ENCODE peak calls at places on chromosome 12, in four cellular contexts. One of them, this sample, is unnamed.

GRCh38 chr12:452667-453210 is 7.0 kb upstream of the B4GALNT3 start:
- DNase-seq in A673: no peak
- DNase-seq in DND-41: no peak
- DNase-seq in ovary: no peak
- DNase-seq in this sample: peak

GRCh38 chr12:26713885-26714383 is 119.1 kb downstream of the ITPR2 start:
- DNase-seq in DND-41: no peak
- DNase-seq in ovary: no peak
- DNase-seq in A673: no peak
- DNase-seq in this sample: no peak

GRCh38 chr12:127245437-127245836 is 1021.5 kb upstream of the TMEM132C start:
- DNase-seq in A673: no peak
- DNase-seq in DND-41: no peak
- DNase-seq in ovary: no peak
- DNase-seq in this sample: no peak

GRCh38 chr12:93540506-93540905 is 32.0 kb upstream of the SOCS2 start:
- DNase-seq in ovary: no peak
- DNase-seq in A673: no peak
- DNase-seq in DND-41: no peak
- DNase-seq in this sample: no peak

GRCh38 chr12:8867009-8867408 is 44.6 kb downstream of the A2ML1 start:
- DNase-seq in ovary: no peak
- DNase-seq in DND-41: no peak
- DNase-seq in A673: no peak
- DNase-seq in this sample: no peak

GRCh38 chr12:77746108-77746507 is 84.6 kb upstream of the NAV3 start:
- DNase-seq in A673: no peak
- DNase-seq in ovary: no peak
- DNase-seq in DND-41: no peak
- DNase-seq in this sample: no peak

GRCh38 chr12:132618683-132619043 is at the start of gene P2RX2:
- DNase-seq in ovary: no peak
- DNase-seq in A673: no peak
- DNase-seq in DND-41: no peak
- DNase-seq in this sample: no peak

GRCh38 chr12:54601841-54602240 is 13.4 kb upstream of the PPP1R1A start:
- DNase-seq in DND-41: no peak
- DNase-seq in ovary: no peak
- DNase-seq in A673: peak
- DNase-seq in this sample: no peak

GRCh38 chr12:96230646-96231045 is 36.5 kb downstream of the ELK3 start:
- DNase-seq in A673: no peak
- DNase-seq in ovary: no peak
- DNase-seq in DND-41: no peak
- DNase-seq in this sample: no peak

GRCh38 chr12:18446245-18446644 is 184.9 kb downstream of the PIK3C2G start:
- DNase-seq in ovary: no peak
- DNase-seq in A673: no peak
- DNase-seq in DND-41: no peak
- DNase-seq in this sample: no peak

GRCh38 chr12:104751594-104751993 is 206.5 kb downstream of the SLC41A2 start:
- DNase-seq in ovary: no peak
- DNase-seq in DND-41: no peak
- DNase-seq in A673: no peak
- DNase-seq in this sample: no peak

GRCh38 chr12:131486831-131487230 is 224.1 kb upstream of the SFSWAP start:
- DNase-seq in A673: no peak
- DNase-seq in ovary: no peak
- DNase-seq in DND-41: no peak
- DNase-seq in this sample: no peak

GRCh38 chr12:19547258-19547657 is 108.0 kb downstream of the AEBP2 start:
- DNase-seq in DND-41: no peak
- DNase-seq in ovary: no peak
- DNase-seq in A673: no peak
- DNase-seq in this sample: no peak

GRCh38 chr12:124411291-124411878 is 116.5 kb downstream of the RFLNA start:
- DNase-seq in DND-41: no peak
- DNase-seq in A673: no peak
- DNase-seq in ovary: peak
- DNase-seq in this sample: no peak

GRCh38 chr12:82682326-82682725 is 4.4 kb upstream of the TMTC2 start:
- DNase-seq in ovary: no peak
- DNase-seq in A673: peak
- DNase-seq in DND-41: no peak
- DNase-seq in this sample: no peak

GRCh38 chr12:49678711-49679110 is 28.5 kb downstream of the FMNL3 start:
- DNase-seq in A673: no peak
- DNase-seq in ovary: no peak
- DNase-seq in DND-41: no peak
- DNase-seq in this sample: no peak

GRCh38 chr12:95671265-95671664 is 119.3 kb downstream of the NTN4 start:
- DNase-seq in A673: no peak
- DNase-seq in ovary: no peak
- DNase-seq in DND-41: no peak
- DNase-seq in this sample: no peak

GRCh38 chr12:112824701-112825100 is 33.2 kb downstream of the RPH3A start:
- DNase-seq in DND-41: no peak
- DNase-seq in ovary: no peak
- DNase-seq in A673: no peak
- DNase-seq in this sample: no peak

GRCh38 chr12:123973552-123974341 is 732 bp downstream of the ZNF664 start:
- DNase-seq in DND-41: peak
- DNase-seq in A673: peak
- DNase-seq in ovary: peak
- DNase-seq in this sample: peak

GRCh38 chr12:62882696-62883095 is 52.3 kb downstream of the PPM1H start:
- DNase-seq in DND-41: no peak
- DNase-seq in A673: no peak
- DNase-seq in ovary: no peak
- DNase-seq in this sample: no peak

GRCh38 chr12:94250130-94250529 is 101.8 kb downstream of the PLXNC1 start:
- DNase-seq in DND-41: no peak
- DNase-seq in A673: no peak
- DNase-seq in ovary: no peak
- DNase-seq in this sample: no peak

GRCh38 chr12:49089831-49090773 is 4.5 kb downstream of the DHH start:
- DNase-seq in A673: peak
- DNase-seq in DND-41: peak
- DNase-seq in ovary: peak
- DNase-seq in this sample: peak

GRCh38 chr12:14960548-14961465 is 594 bp downstream of the ARHGDIB start:
- DNase-seq in A673: peak
- DNase-seq in ovary: no peak
- DNase-seq in DND-41: peak
- DNase-seq in this sample: peak

GRCh38 chr12:131132118-131132892 is 178.6 kb downstream of the ADGRD1 start:
- DNase-seq in ovary: peak
- DNase-seq in DND-41: peak
- DNase-seq in A673: peak
- DNase-seq in this sample: peak

GRCh38 chr12:28506271-28506670 is 316.0 kb downstream of the CCDC91 start:
- DNase-seq in A673: no peak
- DNase-seq in DND-41: no peak
- DNase-seq in ovary: no peak
- DNase-seq in this sample: no peak

GRCh38 chr12:106879612-106880011 is 76.1 kb upstream of the TMEM263 start:
- DNase-seq in A673: no peak
- DNase-seq in ovary: no peak
- DNase-seq in DND-41: no peak
- DNase-seq in this sample: no peak

GRCh38 chr12:64083285-64084210 is 138.5 kb downstream of the KICS2 start:
- DNase-seq in ovary: peak
- DNase-seq in A673: peak
- DNase-seq in DND-41: no peak
- DNase-seq in this sample: no peak

DNA sequence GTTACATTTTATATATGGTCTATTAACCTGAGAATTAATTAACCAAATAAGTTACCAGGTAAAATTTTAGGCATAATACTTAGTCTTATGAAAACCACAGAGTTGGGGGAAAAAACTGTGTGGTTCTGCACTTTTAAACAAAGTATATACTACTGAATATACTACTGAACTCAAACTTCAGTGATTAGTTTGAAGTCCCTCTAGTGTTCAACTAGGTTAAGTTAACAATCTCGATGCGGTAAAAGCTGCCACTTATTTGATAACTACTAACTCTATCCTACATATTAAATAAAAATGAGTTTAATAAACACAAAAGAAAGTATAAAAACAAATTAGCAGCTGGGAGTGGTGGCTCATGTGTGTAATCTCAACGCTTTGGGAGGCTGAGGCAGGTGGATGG is 56.7 kb downstream of the MED13L start:
- DNase-seq in ovary: no peak
- DNase-seq in DND-41: no peak
- DNase-seq in A673: no peak
- DNase-seq in this sample: no peak
- TF ChIP-seq CTCF in ovary: no peak
- TF ChIP-seq CTCF in DND-41: no peak
- TF ChIP-seq CTCF in A673: peak
- TF ChIP-seq CTCF in this sample: no peak

GRCh38 chr12:80553316-80553715 is 109.3 kb downstream of the PTPRQ start:
- DNase-seq in A673: peak
- DNase-seq in ovary: no peak
- DNase-seq in DND-41: no peak
- DNase-seq in this sample: no peak
- TF ChIP-seq CTCF in A673: no peak
- TF ChIP-seq CTCF in ovary: no peak
- TF ChIP-seq CTCF in DND-41: no peak
- TF ChIP-seq CTCF in this sample: no peak

GRCh38 chr12:107912421-107913004 is 138.0 kb downstream of the ASCL4 start:
- DNase-seq in DND-41: peak
- DNase-seq in ovary: no peak
- DNase-seq in A673: peak
- DNase-seq in this sample: peak
- TF ChIP-seq CTCF in DND-41: peak
- TF ChIP-seq CTCF in ovary: no peak
- TF ChIP-seq CTCF in A673: peak
- TF ChIP-seq CTCF in this sample: peak

GRCh38 chr12:109739747-109740693 is 26.4 kb downstream of the FAM222A start:
- DNase-seq in A673: peak
- DNase-seq in DND-41: no peak
- DNase-seq in ovary: peak
- DNase-seq in this sample: peak
- TF ChIP-seq CTCF in A673: peak
- TF ChIP-seq CTCF in DND-41: peak
- TF ChIP-seq CTCF in ovary: no peak
- TF ChIP-seq CTCF in this sample: peak

DNA sequence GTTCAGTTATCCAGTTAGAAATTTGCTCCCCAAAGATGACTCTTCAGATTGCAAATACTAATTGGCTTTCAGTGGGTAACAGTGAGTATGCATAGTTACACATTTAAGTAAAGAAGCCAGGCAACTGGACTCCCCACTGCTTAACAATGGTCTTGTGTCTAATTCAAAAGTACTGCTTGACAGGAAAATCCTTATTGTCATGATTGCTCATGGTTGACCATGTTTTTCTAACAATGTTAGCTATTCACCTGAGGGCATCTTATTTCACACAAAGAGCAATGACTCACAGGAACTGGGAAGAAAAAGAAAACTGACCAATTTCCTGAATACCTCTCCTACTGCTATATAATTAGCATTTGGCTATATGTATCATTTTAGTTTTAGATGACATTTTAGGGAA is 33.7 kb upstream of the ALG10B start:
- DNase-seq in A673: peak
- DNase-seq in ovary: no peak
- DNase-seq in DND-41: no peak
- DNase-seq in this sample: no peak
- TF ChIP-seq CTCF in A673: no peak
- TF ChIP-seq CTCF in ovary: no peak
- TF ChIP-seq CTCF in DND-41: no peak
- TF ChIP-seq CTCF in this sample: no peak

GRCh38 chr12:66235626-66236281 is 46.7 kb downstream of the IRAK3 start:
- DNase-seq in A673: peak
- DNase-seq in DND-41: no peak
- DNase-seq in ovary: no peak
- DNase-seq in this sample: no peak
- TF ChIP-seq CTCF in A673: peak
- TF ChIP-seq CTCF in DND-41: no peak
- TF ChIP-seq CTCF in ovary: no peak
- TF ChIP-seq CTCF in this sample: peak

GRCh38 chr12:53465679-53466078 is 13.8 kb downstream of the PCBP2 start:
- DNase-seq in DND-41: no peak
- DNase-seq in A673: no peak
- DNase-seq in ovary: no peak
- DNase-seq in this sample: no peak
- TF ChIP-seq CTCF in DND-41: no peak
- TF ChIP-seq CTCF in A673: no peak
- TF ChIP-seq CTCF in ovary: no peak
- TF ChIP-seq CTCF in this sample: no peak

GRCh38 chr12:30515351-30515750 is 180.3 kb downstream of the IPO8 start:
- DNase-seq in ovary: no peak
- DNase-seq in DND-41: no peak
- DNase-seq in A673: peak
- DNase-seq in this sample: no peak
- TF ChIP-seq CTCF in ovary: no peak
- TF ChIP-seq CTCF in DND-41: peak
- TF ChIP-seq CTCF in A673: peak
- TF ChIP-seq CTCF in this sample: no peak

GRCh38 chr12:122834229-122834920 is 882 bp upstream of the HIP1R start:
- DNase-seq in A673: peak
- DNase-seq in ovary: peak
- DNase-seq in DND-41: no peak
- DNase-seq in this sample: peak
- TF ChIP-seq CTCF in A673: peak
- TF ChIP-seq CTCF in ovary: peak
- TF ChIP-seq CTCF in DND-41: peak
- TF ChIP-seq CTCF in this sample: no peak

DNA sequence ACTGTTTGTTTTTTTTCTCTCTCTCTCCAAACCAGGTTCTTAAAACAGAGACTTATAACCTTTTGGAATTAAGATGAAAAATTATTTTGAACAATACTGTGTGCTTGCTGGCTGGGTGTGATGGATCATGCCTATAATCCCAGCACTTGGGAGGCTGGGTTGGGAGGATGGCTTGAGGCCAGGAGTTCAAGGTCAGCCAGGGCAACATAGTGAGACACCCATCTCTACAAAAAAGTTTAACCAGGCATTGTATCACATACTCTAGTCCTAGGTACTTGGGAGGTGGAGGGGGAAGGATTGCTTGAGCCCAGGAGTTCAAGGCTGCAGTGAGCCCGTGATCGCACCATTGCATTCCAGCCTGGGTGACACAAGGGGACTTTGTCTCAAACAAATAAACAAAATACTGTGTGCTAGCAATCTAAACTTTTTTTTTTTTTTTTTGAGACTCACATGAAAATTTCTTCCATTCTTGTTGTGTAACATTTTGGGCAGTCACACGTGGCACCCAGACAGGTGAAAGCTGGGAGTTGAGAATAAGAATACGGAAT is 379.6 kb downstream of the ETNK1 start:
- DNase-seq in A673: no peak
- DNase-seq in DND-41: no peak
- DNase-seq in ovary: no peak
- DNase-seq in this sample: no peak
- TF ChIP-seq CTCF in A673: no peak
- TF ChIP-seq CTCF in DND-41: no peak
- TF ChIP-seq CTCF in ovary: no peak
- TF ChIP-seq CTCF in this sample: no peak

This sample was measured in activated CD8-positive, alpha-beta T cell treated with anti-CD3 and anti-CD28 coated beads for 36 hours.